ENCODE peak calls at places on chromosomes 5 and 9, in four cellular contexts. V is H9, A is endothelial cell, W is sigmoid colon. J is an unnamed sample.

GRCh38 chr5:170541146-170541769 is 37.4 kb downstream of the KCNIP1 start:
- DNase-seq in A (no peak), V (no peak), W (peak), J (peak)

GRCh38 chr5:180860273-180860886 is 696 bp downstream of the ZFP62 start:
- DNase-seq in W (no peak), V (peak), A (peak), J (peak)

GRCh38 chr9:94916956-94917355 is 190.5 kb downstream of the AOPEP start:
- DNase-seq in W (no peak), A (no peak), V (no peak), J (peak)

GRCh38 chr9:98890256-98890655 is 53.5 kb upstream of the COL15A1 start:
- DNase-seq in A (no peak), V (no peak), W (no peak), J (no peak)

GRCh38 chr9:80796662-80797426 is 892.5 kb downstream of the TLE1 start:
- DNase-seq in V (no peak), W (peak), A (no peak), J (no peak)

GRCh38 chr5:150120062-150120441 is 33.7 kb upstream of the CSF1R start:
- DNase-seq in A (no peak), W (peak), V (no peak), J (no peak)

GRCh38 chr5:38529955-38530644 is 26.3 kb downstream of the LIFR start:
- DNase-seq in V (no peak), A (no peak), W (no peak), J (no peak)

GRCh38 chr5:89293849-89294248 is 410.9 kb upstream of the MEF2C start:
- DNase-seq in W (no peak), V (no peak), A (no peak), J (no peak)

GRCh38 chr9:69324549-69325401 is at the start of gene ENTREP1:
- DNase-seq in A (peak), V (peak), W (peak), J (peak)

GRCh38 chr9:129242191-129242953 is 64.3 kb upstream of the IER5L start:
- DNase-seq in V (no peak), W (no peak), A (no peak), J (no peak)

GRCh38 chr5:131672791-131673190 is 37.8 kb upstream of the RAPGEF6 start:
- DNase-seq in A (no peak), W (no peak), V (no peak), J (no peak)

DNA sequence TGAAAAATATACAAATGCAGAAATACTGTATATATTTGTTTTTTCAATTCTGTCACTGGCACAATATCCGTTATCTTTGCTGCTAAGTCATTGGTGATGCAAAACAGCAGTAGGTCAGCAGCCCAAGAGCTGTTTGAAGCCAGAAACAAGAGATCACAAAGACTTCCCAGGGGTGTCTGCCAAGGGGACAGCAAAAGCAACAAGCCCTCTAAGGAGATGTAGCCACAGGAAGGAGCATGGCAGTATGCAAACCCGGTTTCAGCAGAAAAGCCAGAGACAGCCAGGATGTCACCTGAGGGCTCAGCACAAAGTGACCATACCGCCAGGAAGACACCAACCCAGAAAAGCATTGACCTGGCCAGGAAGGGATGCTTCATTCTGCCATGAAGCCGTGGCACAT is 241.5 kb downstream of the ARRDC3 start:
- DNase-seq in A (no peak), V (no peak), W (no peak), J (peak)
- TF ChIP-seq CTCF in A (no peak), V (no peak), W (no peak), J (no peak)

GRCh38 chr5:177366528-177367322 is 9.0 kb downstream of the RGS14 start:
- DNase-seq in W (peak), A (peak), V (peak), J (peak)

GRCh38 chr5:177367981-177368960 is 10.5 kb downstream of the RGS14 start:
- DNase-seq in W (no peak), V (no peak), A (no peak), J (peak)

GRCh38 chr5:177369050-177369912 is 11.6 kb downstream of the RGS14 start:
- DNase-seq in A (peak), W (peak), V (no peak), J (peak)

GRCh38 chr5:177365845-177366527 is 8.3 kb downstream of the RGS14 start:
- DNase-seq in A (no peak), V (no peak), W (peak), J (peak)

GRCh38 chr5:177367323-177367848 is 9.7 kb downstream of the RGS14 start:
- DNase-seq in A (no peak), V (no peak), W (no peak), J (no peak)
- TF ChIP-seq CTCF in A (no peak), V (peak), W (no peak), J (no peak)

GRCh38 chr5:133257977-133258376 is 206.2 kb downstream of the HSPA4 start:
- DNase-seq in A (no peak), W (no peak), V (no peak), J (no peak)

GRCh38 chr5:133256276-133256675 is 204.5 kb downstream of the HSPA4 start:
- DNase-seq in W (no peak), V (no peak), A (no peak), J (no peak)

GRCh38 chr5:133259199-133259997 is 207.6 kb downstream of the HSPA4 start:
- DNase-seq in W (no peak), V (no peak), A (no peak), J (no peak)

GRCh38 chr5:133261993-133262392 is 210.2 kb downstream of the HSPA4 start:
- DNase-seq in V (no peak), W (no peak), A (no peak), J (peak)

DNA sequence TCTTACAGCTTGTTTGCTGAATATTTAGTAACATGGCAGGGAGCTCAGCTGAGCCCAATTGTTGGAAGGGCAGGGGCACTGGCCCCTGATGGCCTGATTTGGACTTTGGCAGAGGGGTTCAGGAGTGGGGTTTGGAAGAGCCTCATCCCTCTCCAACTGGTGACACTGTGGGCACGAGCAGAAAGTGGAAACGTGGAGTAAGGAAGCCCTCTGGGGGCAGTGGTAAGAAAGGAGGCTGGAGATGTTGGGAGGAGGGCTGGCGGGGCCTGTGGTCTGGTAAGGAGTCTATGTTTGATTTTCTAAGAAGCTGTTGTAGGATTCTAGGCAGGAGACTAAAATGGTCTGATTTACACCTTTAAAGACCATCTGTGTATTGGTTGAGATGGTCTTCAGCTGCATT is 208.9 kb downstream of the HSPA4 start:
- DNase-seq in W (no peak), A (no peak), V (no peak), J (no peak)
- TF ChIP-seq CTCF in W (no peak), A (no peak), V (peak), J (no peak)

DNA sequence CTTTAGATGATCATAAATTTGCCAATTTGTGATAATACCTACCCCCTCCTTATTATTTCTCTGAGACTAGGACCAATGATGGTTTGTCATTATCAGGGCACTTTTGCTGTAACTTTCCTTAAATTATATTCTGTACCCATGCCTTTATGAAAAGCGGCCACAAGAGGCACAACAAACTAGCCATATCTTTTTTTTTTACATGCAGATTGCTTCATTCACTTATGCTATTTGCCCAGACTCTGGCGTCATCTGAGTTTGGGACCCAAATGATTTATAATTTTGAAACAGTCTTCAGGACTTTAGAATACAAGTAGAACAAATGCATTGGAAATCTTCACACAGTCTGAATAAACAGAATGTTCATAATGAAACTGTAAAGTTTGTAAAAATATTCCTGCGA is 408.1 kb downstream of the MAT2B start:
- DNase-seq in W (no peak), V (no peak), A (no peak), J (no peak)
- TF ChIP-seq CTCF in W (no peak), V (peak), A (no peak), J (peak)

GRCh38 chr5:57097526-57097925 is 76.3 kb upstream of the GPBP1 start:
- DNase-seq in V (no peak), A (no peak), W (no peak), J (no peak)

DNA sequence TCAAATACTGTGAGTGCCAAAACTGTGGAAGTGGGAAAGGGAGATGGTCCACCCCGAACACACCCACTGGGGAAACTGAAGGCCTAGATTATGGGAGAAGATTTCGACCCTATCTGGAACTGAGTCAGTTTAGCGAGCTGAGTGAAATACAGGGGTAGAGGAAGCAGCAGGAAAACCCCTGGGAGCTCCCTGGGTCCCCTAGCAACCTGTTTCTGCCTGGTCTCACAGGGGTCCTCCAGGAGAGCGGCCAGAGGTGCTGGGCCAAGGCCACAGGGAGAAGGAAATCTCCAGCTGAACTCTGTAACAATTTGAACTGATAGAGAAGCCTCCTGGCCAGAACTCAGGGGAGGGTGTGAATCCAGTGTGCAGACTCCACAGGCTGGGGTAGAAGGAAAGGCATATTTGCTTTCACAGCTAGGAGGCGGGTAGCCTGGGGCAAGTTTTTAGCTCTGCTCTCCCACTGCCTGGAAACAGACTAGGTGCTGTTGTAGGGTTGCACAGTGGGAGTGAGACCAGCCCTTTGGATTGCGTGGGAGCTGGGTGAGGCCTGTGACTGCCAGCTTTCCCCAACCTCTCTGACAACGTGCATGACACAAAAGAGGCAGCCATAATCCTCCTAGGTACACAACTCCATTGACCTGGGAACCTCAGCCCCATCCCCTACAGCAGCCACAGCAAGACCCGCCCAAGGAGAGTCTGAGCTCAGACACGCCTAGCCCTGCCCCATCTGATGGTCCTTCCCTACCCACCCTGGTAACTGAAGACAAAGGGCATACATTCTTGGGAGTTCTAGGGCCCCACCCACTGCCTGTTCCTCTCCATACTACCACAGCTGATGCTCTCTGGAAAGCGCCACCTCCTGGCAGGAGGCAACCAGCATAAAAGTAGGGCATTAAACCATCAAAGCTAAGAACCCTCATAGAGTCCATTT is 78.8 kb upstream of the GPBP1 start:
- DNase-seq in A (peak), V (peak), W (no peak), J (peak)
- TF ChIP-seq CTCF in A (no peak), V (peak), W (no peak), J (peak)

J was measured in endodermal cell.